ENCODE peak calls at places on chromosomes 3 and 15, in six cellular contexts. S is colonic mucosa, C is K562, T is uterus, E is MM.1S, Z is mucosa of descending colon. I is an unnamed sample.

GRCh38 chr3:13559751-13560540 is 11.0 kb downstream of the FBLN2 start:
- DNase-seq in C (no peak), T (no peak), E (no peak), Z (no peak), S (no peak), I (no peak)

GRCh38 chr3:79217096-79217495 is 550.7 kb downstream of the ROBO1 start:
- DNase-seq in C (no peak), Z (no peak), E (no peak), S (no peak), T (no peak), I (no peak)

GRCh38 chr3:144105542-144105941 is 133.9 kb downstream of the DIPK2A start:
- DNase-seq in S (no peak), C (no peak), E (no peak), Z (no peak), T (no peak), I (no peak)

GRCh38 chr3:5633960-5634359 is 446.5 kb downstream of the EDEM1 start:
- DNase-seq in S (no peak), C (no peak), Z (no peak), E (no peak), T (no peak), I (no peak)

GRCh38 chr15:74809951-74810350 is 2.7 kb upstream of the LMAN1L start:
- DNase-seq in C (no peak), E (no peak), Z (no peak), T (no peak), S (no peak), I (no peak)

GRCh38 chr3:45647148-45647619 is 42.0 kb upstream of the SACM1L start:
- DNase-seq in T (no peak), C (no peak), Z (no peak), S (peak; percentile 53), E (no peak), I (no peak)

GRCh38 chr3:63905731-63906620 is 6.2 kb downstream of the SCAANT1 start:
- DNase-seq in S (no peak), Z (no peak), E (no peak), C (no peak), T (no peak), I (no peak)

GRCh38 chr15:57323806-57324589 is 52.3 kb upstream of the CGNL1 start:
- DNase-seq in E (peak; percentile 23), S (peak; percentile 88), T (no peak), C (peak; percentile 98), Z (peak; percentile 83), I (no peak)

GRCh38 chr15:42053010-42053409 is 32.2 kb upstream of the PLA2G4E start:
- DNase-seq in Z (no peak), T (no peak), C (no peak), E (no peak), S (peak; percentile 15), I (no peak)

GRCh38 chr3:151410891-151411559 is 26.5 kb upstream of the P2RY12 start:
- DNase-seq in T (no peak), C (no peak), E (no peak), S (no peak), Z (no peak), I (no peak)

GRCh38 chr3:73868688-73869315 is 244.1 kb upstream of the PDZRN3 start:
- DNase-seq in S (peak; percentile 40), E (peak; percentile 27), C (no peak), T (peak; percentile 18), Z (no peak), I (no peak)

GRCh38 chr3:1477669-1478068 is 384.8 kb downstream of the CNTN6 start:
- DNase-seq in C (no peak), S (no peak), Z (no peak), T (no peak), E (no peak), I (no peak)

GRCh38 chr3:171566803-171567422 is 106.7 kb upstream of the TNIK start:
- DNase-seq in Z (no peak), T (no peak), C (peak; percentile 61), S (no peak), E (peak; percentile 68), I (no peak)

GRCh38 chr3:13244695-13245449 is 171.6 kb upstream of the IQSEC1 start:
- DNase-seq in C (no peak), T (no peak), E (no peak), Z (no peak), S (no peak), I (no peak)

GRCh38 chr15:74006774-74007639 is 12.5 kb downstream of the PML start:
- DNase-seq in E (no peak), S (no peak), Z (no peak), T (peak; percentile 64), C (no peak), I (no peak)

GRCh38 chr3:157526036-157526435 is 22.8 kb upstream of the VEPH1 start:
- DNase-seq in T (no peak), S (no peak), Z (no peak), C (no peak), E (no peak), I (no peak)

GRCh38 chr3:25648107-25648535 is 16.6 kb downstream of the TOP2B start:
- DNase-seq in S (peak; percentile 88), C (peak; percentile 73), E (peak; percentile 86), T (peak; percentile 55), Z (no peak), I (peak; percentile 40)

GRCh38 chr15:52567886-52568568 is 803 bp downstream of the ARPP19 start:
- DNase-seq in Z (peak; percentile 68), T (no peak), C (peak; percentile 30), E (peak; percentile 46), S (peak; percentile 67), I (no peak)

GRCh38 chr15:85777291-85778106 is 17.2 kb downstream of the KLHL25 start:
- DNase-seq in S (no peak), E (no peak), Z (no peak), C (no peak), T (no peak), I (no peak)

GRCh38 chr15:89578146-89578545 is 2.9 kb downstream of the TICRR start:
- DNase-seq in C (no peak), Z (no peak), S (no peak), T (no peak), E (no peak), I (no peak)

GRCh38 chr3:47571391-47572165 is 7.1 kb downstream of the CSPG5 start:
- DNase-seq in Z (no peak), T (no peak), C (no peak), E (no peak), S (no peak), I (no peak)

GRCh38 chr15:98888839-98889479 is 118.6 kb downstream of the PGPEP1L start:
- DNase-seq in C (no peak), S (no peak), E (no peak), T (no peak), Z (no peak), I (no peak)

GRCh38 chr3:30473374-30474051 is 132.9 kb upstream of the TGFBR2 start:
- DNase-seq in C (no peak), T (peak; percentile 61), E (no peak), S (no peak), Z (no peak), I (no peak)

GRCh38 chr3:50340404-50341329 is at the start of gene RASSF1:
- DNase-seq in T (peak; percentile 70), Z (peak; percentile 88), S (peak; percentile 86), E (no peak), C (peak; percentile 56), I (no peak)
- H3K4me1 ChIP-seq in T (no peaks in the 10 kb centered on the region), Z (peaks cover 43% of the 10 kb centered on the region), S (peaks cover 7% of the 10 kb centered on the region), E (peaks cover 7% of the 10 kb centered on the region), C (peaks cover 59% of the 10 kb centered on the region), I (peaks cover 28% of the 10 kb centered on the region)

DNA sequence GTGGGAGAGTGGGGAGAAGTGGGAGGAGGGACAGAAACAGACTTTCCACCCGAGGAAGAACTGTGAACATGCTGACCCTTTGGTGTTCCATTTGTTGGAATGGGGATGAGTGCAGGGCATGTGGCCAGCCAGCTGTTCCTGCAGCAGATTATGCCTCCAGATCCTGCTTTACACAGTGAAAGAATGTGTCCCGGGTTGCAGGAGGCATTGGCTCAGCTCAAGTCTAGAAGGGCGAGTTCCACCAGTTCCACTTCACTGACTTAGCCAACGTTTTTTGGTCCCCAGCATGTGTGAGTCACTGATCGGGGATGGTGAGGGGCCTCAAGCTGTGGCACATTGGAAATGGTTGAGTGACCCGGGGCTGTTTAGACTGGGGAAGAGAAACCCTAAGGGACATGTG is 307.0 kb upstream of the ROPN1 start:
- DNase-seq in T (no peak), E (no peak), C (no peak), S (no peak), Z (no peak), I (no peak)
- H3K4me3 ChIP-seq in T (no peak overlapping the region), E (no peak overlapping the region), C (no peak overlapping the region), S (no peak overlapping the region), Z (no peak overlapping the region), I (no peak overlapping the region)

GRCh38 chr3:16936233-16936632 is 51.5 kb downstream of the PLCL2 start:
- DNase-seq in E (no peak), Z (no peak), T (no peak), C (peak; percentile 72), S (no peak), I (no peak)
- H3K4me1 ChIP-seq in E (peaks cover 10% of the 10 kb centered on the region), Z (no peaks in the 10 kb centered on the region), T (no peaks in the 10 kb centered on the region), C (no peaks in the 10 kb centered on the region), S (no peaks in the 10 kb centered on the region), I (peaks cover 18% of the 10 kb centered on the region)

GRCh38 chr3:70992131-70992530 is 591.4 kb downstream of the FOXP1 start:
- DNase-seq in S (no peak), T (no peak), C (no peak), E (no peak), Z (no peak), I (no peak)
- H3K4me3 ChIP-seq in S (no peak overlapping the region), T (no peak overlapping the region), C (no peak overlapping the region), E (no peak overlapping the region), Z (no peak overlapping the region), I (no peak overlapping the region)

GRCh38 chr3:124839896-124840295 is 47.3 kb downstream of the ITGB5 start:
- DNase-seq in S (no peak), Z (no peak), C (no peak), E (no peak), T (no peak), I (no peak)

GRCh38 chr3:124836448-124836847 is 50.7 kb downstream of the ITGB5 start:
- DNase-seq in E (no peak), S (no peak), Z (no peak), T (no peak), C (no peak), I (no peak)

GRCh38 chr3:124837065-124837464 is 50.1 kb downstream of the ITGB5 start:
- DNase-seq in C (no peak), Z (no peak), S (peak; percentile 73), E (no peak), T (no peak), I (no peak)

GRCh38 chr3:124837730-124838186 is 49.4 kb downstream of the ITGB5 start:
- DNase-seq in T (peak; percentile 76), Z (peak; percentile 72), C (peak; percentile 25), E (no peak), S (peak; percentile 77), I (no peak)

DNA sequence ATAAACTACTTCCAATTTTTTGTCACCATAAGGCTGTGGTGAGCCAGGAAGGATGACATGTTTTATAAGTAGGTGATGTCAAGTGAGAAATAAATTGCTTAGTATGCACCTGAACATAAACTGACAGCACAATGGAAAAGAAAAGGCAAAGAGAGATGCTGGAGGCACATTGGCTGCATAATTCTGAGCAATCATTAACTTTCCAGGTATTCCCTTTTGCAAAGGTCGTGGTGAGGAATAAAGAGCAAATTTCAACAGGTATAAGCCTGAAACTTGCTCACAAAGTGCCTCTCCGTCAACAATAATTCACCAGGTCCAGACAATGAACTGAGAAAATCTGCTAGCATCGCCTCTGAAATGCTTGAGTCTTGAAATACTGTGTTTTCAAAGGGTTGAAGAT is 48.2 kb downstream of the ITGB5 start:
- DNase-seq in E (no peak), C (no peak), Z (no peak), S (no peak), T (no peak), I (no peak)
- H3K4me1 ChIP-seq in E (peaks cover 27% of the 10 kb centered on the region), C (no peaks in the 10 kb centered on the region), Z (peaks cover 41% of the 10 kb centered on the region), S (peaks cover 28% of the 10 kb centered on the region), T (peaks cover 5% of the 10 kb centered on the region), I (peaks cover 50% of the 10 kb centered on the region)

I was measured in thoracic aorta.